ENCODE peak calls at places on chromosomes 6 and 20, in seven cellular contexts. A, X, N, J, S, E and K are unnamed samples.

GRCh38 chr6:106163966-106164877 is 78.1 kb downstream of the PRDM1 start:
- DNase-seq in J (peak), N (no peak), X (peak), S (no peak), A (no peak), E (peak), K (peak)

GRCh38 chr6:52403086-52403485 is 17.1 kb upstream of the EFHC1 start:
- DNase-seq in J (no peak), E (no peak), N (no peak), X (no peak), A (no peak), S (no peak), K (no peak)

GRCh38 chr6:150881911-150882481 is 16.5 kb downstream of the MTHFD1L start:
- DNase-seq in J (peak), E (no peak), A (no peak), S (peak), N (no peak), X (peak), K (no peak)

GRCh38 chr6:30060634-30060981 is 457 bp upstream of the POLR1H start:
- DNase-seq in S (no peak), A (peak), N (no peak), X (peak), J (peak), E (peak), K (no peak)

GRCh38 chr6:44735631-44735963 is 348.1 kb downstream of the CDC5L start:
- DNase-seq in A (peak), J (peak), N (no peak), X (no peak), S (no peak), E (no peak), K (no peak)

GRCh38 chr6:12543953-12544352 is 172.6 kb upstream of the PHACTR1 start:
- DNase-seq in E (no peak), N (no peak), A (no peak), S (no peak), J (no peak), X (no peak), K (no peak)

GRCh38 chr6:42520786-42521607 is 42.8 kb upstream of the UBR2 start:
- DNase-seq in E (no peak), J (peak), A (no peak), S (no peak), N (no peak), X (peak), K (no peak)

GRCh38 chr6:35728663-35729348 is 8.0 kb upstream of the ARMC12 start:
- DNase-seq in J (no peak), S (peak), N (no peak), X (peak), E (peak), A (no peak), K (no peak)

GRCh38 chr6:150531957-150532356 is 67.7 kb upstream of the PLEKHG1 start:
- DNase-seq in N (no peak), E (no peak), J (no peak), A (no peak), X (no peak), S (no peak), K (no peak)

GRCh38 chr20:2109425-2110210 is 8.0 kb downstream of the STK35 start:
- DNase-seq in A (no peak), X (no peak), J (peak), N (no peak), S (no peak), E (no peak), K (no peak)

GRCh38 chr6:67615796-67616195 is 1019.3 kb upstream of the ADGRB3 start:
- DNase-seq in A (no peak), X (peak), E (no peak), S (no peak), N (no peak), J (peak), K (no peak)

GRCh38 chr20:46604551-46605133 is 46.6 kb downstream of the SLC13A3 start:
- DNase-seq in A (no peak), S (no peak), X (no peak), E (no peak), N (no peak), J (no peak), K (no peak)

DNA sequence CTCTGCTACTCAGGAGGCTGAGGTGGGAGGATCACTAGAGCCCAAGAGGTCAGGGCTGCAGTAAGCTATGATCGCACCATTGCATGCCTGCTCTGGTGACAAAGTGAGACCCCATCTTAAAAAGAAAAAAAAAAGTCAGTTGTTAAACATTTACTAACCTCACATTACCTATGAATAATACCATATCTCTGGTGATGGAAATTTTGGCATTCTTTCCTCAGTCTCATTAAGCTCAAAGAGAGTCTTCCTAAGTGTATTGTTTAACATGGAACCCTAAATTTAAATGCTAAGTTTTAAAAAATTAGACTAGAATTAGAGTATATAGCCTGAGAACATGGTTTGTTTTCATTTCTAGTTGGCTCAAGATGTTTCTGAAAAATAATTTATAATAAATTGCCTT is 11.3 kb upstream of the BFSP1 start:
- DNase-seq in N (no peak), S (no peak), X (no peak), J (no peak), A (no peak), E (no peak), K (no peak)
- TF ChIP-seq CTCF in N (no peak), S (no peak), X (no peak), J (no peak), A (no peak), E (no peak), K (no peak)

DNA sequence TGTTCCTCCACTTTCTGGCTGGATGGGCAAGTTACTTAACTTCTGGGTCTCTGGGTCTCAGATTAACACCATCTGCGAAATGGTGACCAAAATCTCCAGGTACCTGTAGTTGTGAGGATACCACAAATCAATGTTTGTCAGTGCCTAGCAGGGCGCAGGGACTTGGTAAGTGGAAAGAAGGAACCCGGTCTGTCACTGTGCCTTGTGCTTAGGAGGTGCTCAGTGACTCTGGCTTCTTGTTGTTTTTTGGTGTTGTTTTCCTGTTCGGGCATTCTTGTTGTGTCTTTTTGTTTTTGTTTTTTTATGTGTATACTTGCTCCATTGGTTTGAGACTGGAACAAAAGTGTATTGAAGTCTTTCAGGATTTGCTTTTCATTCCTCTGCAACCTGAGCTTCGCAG is 17.8 kb downstream of the TM9SF4 start:
- DNase-seq in A (no peak), X (no peak), S (no peak), E (no peak), J (no peak), N (no peak), K (no peak)
- TF ChIP-seq CTCF in A (no peak), X (no peak), S (no peak), E (no peak), J (no peak), N (no peak), K (no peak)

GRCh38 chr20:6558361-6558760 is 209.1 kb upstream of the BMP2 start:
- DNase-seq in N (no peak), J (no peak), A (no peak), E (no peak), S (no peak), X (peak), K (no peak)
- TF ChIP-seq CTCF in N (no peak), J (peak), A (no peak), E (no peak), S (no peak), X (no peak), K (no peak)

GRCh38 chr20:57061058-57061900 is 205.2 kb downstream of the BMP7 start:
- DNase-seq in A (peak), N (no peak), E (peak), S (no peak), J (no peak), X (peak), K (no peak)
- TF ChIP-seq CTCF in A (peak), N (no peak), E (no peak), S (peak), J (no peak), X (peak), K (no peak)

DNA sequence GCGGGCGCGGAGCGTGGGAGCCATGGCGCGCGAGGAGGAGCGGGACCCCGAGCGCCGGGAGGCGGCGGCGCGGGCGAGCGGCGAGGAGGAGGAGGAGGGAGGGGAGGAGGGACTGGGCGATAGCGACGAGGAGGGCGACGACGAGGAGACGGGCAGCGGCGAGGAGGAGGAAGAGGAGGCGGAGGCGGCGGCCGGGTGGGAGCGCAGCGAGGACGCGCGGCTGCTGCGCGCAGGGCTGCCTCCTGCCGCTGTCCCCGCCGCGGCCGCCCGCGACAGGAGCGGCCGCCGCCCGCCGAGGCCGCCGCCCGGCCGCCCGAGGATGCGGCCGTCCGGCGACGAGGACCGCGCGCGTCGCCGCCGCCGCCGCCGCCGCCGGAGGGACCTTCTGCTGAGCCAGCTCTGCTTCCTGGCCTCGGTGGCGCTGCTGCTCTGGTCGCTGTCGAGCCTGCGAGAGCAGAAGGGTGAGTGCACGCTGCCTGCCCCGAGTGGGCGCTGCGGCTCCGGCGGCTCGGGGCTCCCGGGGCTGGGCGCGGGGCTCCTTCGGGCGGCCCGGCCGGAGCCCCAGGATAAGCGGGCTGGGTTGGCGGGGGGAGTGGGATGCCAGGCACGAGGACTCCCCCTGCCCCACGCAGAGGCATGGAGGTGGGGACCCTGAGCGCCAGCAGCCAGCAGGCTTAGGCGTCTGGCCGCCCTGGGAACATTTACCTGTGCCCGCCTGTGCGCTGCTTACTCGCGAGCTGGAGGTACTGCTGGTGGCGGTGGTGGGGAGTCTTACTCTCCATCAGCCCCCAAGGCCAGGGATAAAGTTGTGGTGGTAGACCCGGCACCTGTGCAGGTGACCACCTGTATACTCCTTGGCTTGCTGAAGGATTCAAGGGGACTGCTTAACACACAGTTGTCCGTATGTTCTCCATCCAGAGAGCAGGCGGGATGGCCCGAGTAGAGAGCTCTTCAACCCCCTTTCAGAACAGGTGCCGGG is at the start of gene SLC24A3:
- DNase-seq in X (peak), A (peak), E (peak), S (peak), J (peak), N (no peak), K (peak)
- TF ChIP-seq CTCF in X (no peak), A (peak), E (peak), S (peak), J (peak), N (no peak), K (peak)

GRCh38 chr6:5115168-5115567 is 30.0 kb downstream of the PPP1R3G start:
- DNase-seq in S (no peak), X (peak), E (no peak), J (peak), A (no peak), N (no peak), K (no peak)
- TF ChIP-seq CTCF in S (no peak), X (peak), E (peak), J (peak), A (no peak), N (no peak), K (no peak)